ENCODE peak calls at places on chromosome 6, in ten cellular contexts. Y is WTC11; G is SIG-M5; P is CD8-positive, alpha-beta memory T cell; T is uterus; Z is heart left ventricle; V is NCI-H2029 treated with DMSO at 0.1 percent for 48 hours; A is spleen; U is sciatic nerve; R is GM13976. M is an unnamed sample.

GRCh38 chr6:125507987-125508655 is 206.4 kb upstream of the HDDC2 start:
- DNase-seq in Y (no peak), P (no peak), A (no peak), V (peak), Z (no peak), U (no peak), G (no peak), T (no peak), R (no peak), M (peak)

GRCh38 chr6:38099211-38099610 is 279.7 kb downstream of the ZFAND3 start:
- DNase-seq in A (no peak), R (peak), U (no peak), Y (no peak), T (no peak), G (no peak), V (no peak), Z (no peak), P (no peak), M (no peak)

GRCh38 chr6:13917141-13917540 is 7.6 kb upstream of the RNF182 start:
- DNase-seq in Z (no peak), R (no peak), A (no peak), G (no peak), V (no peak), Y (no peak), P (no peak), T (no peak), U (no peak), M (no peak)

GRCh38 chr6:142568857-142569597 is 267.2 kb downstream of the ADGRG6 start:
- DNase-seq in P (no peak), A (no peak), T (no peak), Y (no peak), G (no peak), U (no peak), Z (no peak), R (no peak), V (no peak), M (no peak)

GRCh38 chr6:26196846-26197683 is 109.8 kb downstream of the HFE start:
- DNase-seq in R (peak), Y (peak), Z (peak), T (peak), P (peak), V (peak), A (peak), G (peak), U (peak), M (peak)

GRCh38 chr6:106512048-106512957 is 117.0 kb downstream of the RTN4IP1 start:
- DNase-seq in Y (peak), P (peak), Z (peak), T (peak), V (peak), U (peak), G (no peak), R (peak), A (peak), M (peak)

GRCh38 chr6:93036835-93037234 is 382.5 kb downstream of the EPHA7 start:
- DNase-seq in T (no peak), U (no peak), Y (no peak), P (no peak), V (no peak), A (no peak), G (no peak), Z (no peak), R (no peak), M (no peak)

GRCh38 chr6:142913511-142914047 is 31.4 kb downstream of the HIVEP2 start:
- DNase-seq in Y (no peak), P (peak), V (no peak), G (peak), T (no peak), R (peak), A (peak), U (no peak), Z (no peak), M (no peak)

GRCh38 chr6:130018292-130018829 is at the start of gene L3MBTL3:
- DNase-seq in U (peak), Z (peak), Y (peak), T (peak), V (no peak), R (peak), A (peak), G (no peak), P (peak), M (peak)